ENCODE peak calls at places on chromosomes 6 and 20, in four cellular contexts. X, N, M and Q are unnamed samples.

GRCh38 chr6:113989675-113990074 is 18.7 kb upstream of the HDAC2 start:
- DNase-seq in N (no peak), X (no peak), M (no peak), Q (no peak)

GRCh38 chr20:39638671-39639070 is 676.5 kb downstream of the DHX35 start:
- DNase-seq in N (no peak), M (no peak), X (no peak), Q (no peak)

GRCh38 chr6:159943101-159943632 is 25.7 kb upstream of the IGF2R start:
- DNase-seq in X (peak; percentile 35), N (no peak), M (no peak), Q (no peak)

GRCh38 chr6:51963980-51964379 is 123.4 kb downstream of the PKHD1 start:
- DNase-seq in N (no peak), X (no peak), M (no peak), Q (no peak)

GRCh38 chr20:62708591-62709536 is at the start of gene NTSR1:
- DNase-seq in X (no peak), M (no peak), N (peak; percentile 39), Q (no peak)

GRCh38 chr20:63738687-63739128 is 868 bp upstream of the SLC2A4RG start:
- DNase-seq in M (no peak), N (peak; percentile 65), X (peak; percentile 71), Q (peak; percentile 45)

GRCh38 chr20:60512436-60512835 is 554.2 kb downstream of the CDH26 start:
- DNase-seq in X (peak; percentile 25), N (no peak), M (no peak), Q (no peak)

GRCh38 chr6:77037439-77037838 is 425.9 kb downstream of the HTR1B start:
- DNase-seq in N (no peak), X (no peak), M (no peak), Q (no peak)

GRCh38 chr6:111212625-111213024 is 125.3 kb downstream of the SLC16A10 start:
- DNase-seq in N (no peak), X (no peak), M (no peak), Q (no peak)

GRCh38 chr6:42158011-42158410 is 15.2 kb upstream of the GUCA1A start:
- DNase-seq in N (no peak), M (no peak), X (no peak), Q (no peak)

GRCh38 chr6:144217797-144218196 is 67.3 kb upstream of the UTRN start:
- DNase-seq in X (no peak), M (no peak), N (no peak), Q (no peak)

GRCh38 chr6:42916288-42916687 is 435 bp downstream of the PTCRA start:
- DNase-seq in N (no peak), M (no peak), X (no peak), Q (no peak)

GRCh38 chr20:18019068-18019467 is 38.6 kb downstream of the OVOL2 start:
- DNase-seq in N (peak; percentile 35), X (peak; percentile 46), M (no peak), Q (peak; percentile 62)

GRCh38 chr6:155185544-155185943 is 78.3 kb upstream of the CLDN20 start:
- DNase-seq in M (no peak), N (no peak), X (no peak), Q (no peak)

GRCh38 chr6:75751443-75751842 is 2.4 kb downstream of the MYO6 start:
- DNase-seq in X (no peak), M (no peak), N (no peak), Q (no peak)

GRCh38 chr20:51628533-51629398 is 86.2 kb upstream of the NFATC2 start:
- DNase-seq in X (peak; percentile 90), M (no peak), N (no peak), Q (no peak)

GRCh38 chr6:24428615-24429014 is 25.9 kb downstream of the MRS2 start:
- DNase-seq in X (no peak), M (no peak), N (no peak), Q (no peak)

GRCh38 chr6:118744261-118744941 is 93.0 kb upstream of the CEP85L start:
- DNase-seq in X (no peak), M (no peak), N (no peak), Q (no peak)

GRCh38 chr6:293185-294174 is 1.2 kb downstream of the DUSP22 start:
- DNase-seq in M (no peak), X (no peak), N (no peak), Q (no peak)

GRCh38 chr6:83176256-83176655 is 16.8 kb downstream of the PGM3 start:
- DNase-seq in N (no peak), M (no peak), X (no peak), Q (no peak)

GRCh38 chr6:137217801-137218472 is 1.2 kb downstream of the IFNGR1 start:
- DNase-seq in M (no peak), X (peak; percentile 75), N (peak; percentile 20), Q (peak; percentile 27)

GRCh38 chr6:160249687-160250086 is 8.9 kb downstream of the SLC22A2 start:
- DNase-seq in M (no peak), X (no peak), N (no peak), Q (no peak)

GRCh38 chr20:11178946-11179654 is 505.3 kb upstream of the JAG1 start:
- DNase-seq in N (no peak), X (peak; percentile 54), M (no peak), Q (no peak)

GRCh38 chr6:144248470-144249301 is 36.4 kb upstream of the UTRN start:
- DNase-seq in N (no peak), M (no peak), X (no peak), Q (no peak)

GRCh38 chr6:12371151-12371550 is 81.0 kb downstream of the EDN1 start:
- DNase-seq in N (no peak), M (no peak), X (no peak), Q (no peak)

GRCh38 chr20:34220581-34220980 is 20.6 kb upstream of the ASIP start:
- DNase-seq in X (no peak), M (no peak), N (no peak), Q (no peak)

GRCh38 chr6:37007340-37008043 is 2.0 kb downstream of the FGD2 start:
- DNase-seq in M (no peak), N (no peak), X (no peak), Q (no peak)

GRCh38 chr6:33050013-33050800 is 23.2 kb downstream of the HLA-DPA1 start:
- DNase-seq in M (no peak), X (no peak), N (no peak), Q (no peak)

GRCh38 chr6:70280462-70280861 is 22.4 kb downstream of the COL9A1 start:
- DNase-seq in X (no peak), N (no peak), M (no peak), Q (no peak)

GRCh38 chr6:29680416-29680815 is 536 bp downstream of the ZFP57 start:
- DNase-seq in X (no peak), M (no peak), N (no peak), Q (no peak)

GRCh38 chr20:4490595-4491280 is 231.0 kb upstream of the PRND start:
- DNase-seq in N (no peak), X (no peak), M (no peak), Q (no peak)

GRCh38 chr6:147700436-147701209 is 192.1 kb downstream of the SAMD5 start:
- DNase-seq in X (no peak), N (no peak), M (no peak), Q (no peak)

GRCh38 chr6:13048113-13048512 is 280.2 kb downstream of the TBC1D7 start:
- DNase-seq in M (no peak), X (no peak), N (no peak), Q (no peak)

GRCh38 chr20:63215101-63216040 is 560 bp downstream of the YTHDF1 start:
- DNase-seq in M (no peak), N (peak; percentile 50), X (peak; percentile 79), Q (peak; percentile 71)

GRCh38 chr6:170102038-170102437 is 188.8 kb downstream of the DLL1 start:
- DNase-seq in N (no peak), X (no peak), M (no peak), Q (no peak)
- TF ChIP-seq FOXM1 in N (no peak), X (no peak), M (no peak), Q (no peak)

GRCh38 chr20:19210426-19211155 is 1.9 kb upstream of the SLC24A3 start:
- DNase-seq in M (no peak), X (no peak), N (no peak), Q (no peak)
- TF ChIP-seq FOXK2 in M (no peak), X (no peak), N (no peak), Q (no peak)

DNA sequence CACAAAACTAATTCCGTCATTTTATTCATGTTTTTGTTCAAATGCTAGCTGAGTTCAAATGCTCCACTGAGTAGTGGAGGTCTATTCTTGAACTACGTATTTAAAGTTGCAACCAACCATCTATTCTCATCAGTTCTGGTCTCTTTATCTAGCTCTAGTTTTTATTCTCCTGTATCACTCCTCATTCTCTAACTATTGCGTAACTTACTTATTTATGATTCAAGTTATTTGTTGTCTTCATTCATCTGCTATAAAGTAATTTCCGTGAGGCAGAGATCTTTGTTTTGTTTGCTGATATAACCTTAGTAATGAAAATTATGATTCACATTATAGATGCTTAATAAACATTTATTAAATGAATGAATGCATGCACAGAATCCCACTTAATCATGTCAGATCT is 221.6 kb upstream of the ASCC3 start:
- DNase-seq in M (no peak), N (no peak), X (no peak), Q (no peak)
- TF ChIP-seq FOXM1 in M (no peak), N (no peak), X (no peak), Q (no peak)

GRCh38 chr6:44022671-44023352 is 104.4 kb downstream of the MRPL14 start:
- DNase-seq in X (no peak), M (no peak), N (no peak), Q (no peak)
- TF ChIP-seq FOXK2 in X (no peak), M (no peak), N (no peak), Q (no peak)

GRCh38 chr6:7112741-7113313 is 5.1 kb downstream of the RREB1 start:
- DNase-seq in M (peak; percentile 41), X (peak; percentile 69), N (no peak), Q (no peak)
- TF ChIP-seq FOXM1 in M (no peak), X (no peak), N (no peak), Q (no peak)

DNA sequence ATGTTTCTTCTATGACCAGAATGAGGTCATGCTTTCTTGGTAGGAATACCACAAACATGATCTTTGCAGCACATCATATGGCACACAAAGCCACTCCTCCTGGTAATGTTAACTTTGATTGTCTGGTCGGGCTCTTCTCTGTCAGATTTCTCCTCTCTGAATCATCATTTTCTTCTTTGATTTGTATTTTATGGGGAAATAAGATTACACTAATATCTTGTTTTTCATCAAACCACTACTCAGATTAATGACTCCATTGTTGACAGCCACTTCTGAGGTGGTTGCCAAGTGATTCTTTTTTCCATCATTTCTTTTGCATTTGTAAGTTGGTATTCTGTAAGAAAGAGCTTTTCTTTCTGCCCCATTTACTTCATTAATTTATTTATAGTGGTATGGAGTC is 29.5 kb downstream of the TRMT11 start:
- DNase-seq in M (no peak), X (no peak), N (no peak), Q (no peak)
- TF ChIP-seq FOXK2 in M (no peak), X (no peak), N (no peak), Q (no peak)

DNA sequence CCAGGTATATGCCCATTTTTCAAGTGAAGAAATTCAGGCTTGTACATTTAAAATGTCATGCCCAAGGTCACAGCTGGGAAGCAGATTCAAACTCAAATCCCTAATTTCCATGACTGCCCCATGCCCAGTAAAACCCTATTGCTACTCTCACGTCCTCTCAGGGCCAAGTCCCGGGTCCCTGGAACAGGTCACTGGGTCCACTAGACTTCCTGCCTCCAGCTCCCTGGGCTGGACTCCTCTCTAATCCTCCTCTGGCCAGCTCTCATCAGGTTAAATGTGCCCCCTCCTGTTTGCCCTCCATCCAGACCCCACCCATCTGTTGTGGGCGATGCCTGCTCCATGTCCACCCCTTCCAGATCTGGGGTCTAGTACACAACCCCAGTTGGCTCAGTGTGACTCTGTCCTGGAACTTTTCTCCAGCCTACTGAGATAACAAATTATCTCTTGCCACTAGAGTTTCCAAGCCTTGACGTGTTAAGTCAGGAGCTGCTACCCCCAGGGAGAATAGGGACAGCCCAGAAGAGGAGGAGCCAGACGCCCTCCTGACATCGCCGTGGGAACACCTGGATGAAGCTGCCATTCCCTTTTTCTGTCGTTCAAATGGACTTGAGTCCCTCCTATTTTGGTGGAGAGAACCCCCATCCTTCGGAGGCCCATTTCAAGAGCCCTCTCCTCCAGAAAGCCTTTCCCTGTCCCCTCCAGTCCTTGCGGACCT is 3.7 kb upstream of the SPDEF start:
- DNase-seq in N (no peak), X (no peak), M (no peak), Q (no peak)
- TF ChIP-seq FOXM1 in N (no peak), X (no peak), M (no peak), Q (no peak)